ENCODE peak calls at places on chromosomes 11 and 22, in seven cellular contexts. I, Q, U, G, H, Y and A are unnamed samples.

GRCh38 chr11:2377511-2378443 is 667 bp downstream of the CD81 start:
- DNase-seq in H (no peak), I (no peak), G (peak), Q (peak), Y (peak), U (peak), A (no peak)

GRCh38 chr11:61797263-61797944 is 4.7 kb downstream of the FEN1 start:
- DNase-seq in Q (peak), I (peak), U (peak), Y (peak), H (no peak), G (peak), A (peak)

GRCh38 chr22:44451016-44451415 is 47.0 kb downstream of the RTL6 start:
- DNase-seq in H (no peak), G (no peak), I (no peak), Y (no peak), Q (no peak), U (no peak), A (no peak)

GRCh38 chr11:79439893-79440450 is 858 bp downstream of the TENM4 start:
- DNase-seq in U (no peak), I (no peak), G (peak), Y (no peak), H (no peak), Q (peak), A (no peak)

GRCh38 chr22:29069476-29069875 is 3.4 kb upstream of the KREMEN1 start:
- DNase-seq in G (no peak), U (no peak), I (no peak), Q (no peak), Y (no peak), H (no peak), A (no peak)

GRCh38 chr22:24950272-24950902 is 2.1 kb upstream of the KIAA1671 start:
- DNase-seq in G (peak), Q (peak), H (no peak), Y (no peak), U (no peak), I (no peak), A (no peak)

GRCh38 chr22:37146507-37147180 is 3.1 kb downstream of the IL2RB start:
- DNase-seq in Q (no peak), Y (no peak), U (no peak), I (no peak), G (no peak), H (no peak), A (no peak)

GRCh38 chr11:88348870-88349269 is 11.3 kb upstream of the CTSC start:
- DNase-seq in Q (no peak), G (no peak), U (no peak), Y (no peak), I (no peak), H (no peak), A (peak)

GRCh38 chr22:22887621-22888503 is at the start of gene IGLL5:
- DNase-seq in H (no peak), Q (no peak), G (no peak), Y (peak), I (no peak), U (no peak), A (no peak)

GRCh38 chr22:28958611-28959010 is 75.2 kb downstream of the ZNRF3 start:
- DNase-seq in G (no peak), U (no peak), H (no peak), I (no peak), Q (no peak), Y (no peak), A (no peak)

GRCh38 chr11:116467809-116468208 is 305.0 kb downstream of the BUD13 start:
- DNase-seq in U (no peak), G (no peak), Q (no peak), H (no peak), I (no peak), Y (no peak), A (no peak)

GRCh38 chr22:25076281-25076680 is 123.4 kb upstream of the CRYBB3 start:
- DNase-seq in H (no peak), I (no peak), U (no peak), Q (no peak), Y (no peak), G (no peak), A (no peak)

GRCh38 chr11:76605338-76606074 is 65.0 kb downstream of the LRRC32 start:
- DNase-seq in G (no peak), U (no peak), H (no peak), Q (no peak), I (no peak), Y (no peak), A (no peak)

GRCh38 chr22:38202437-38203089 is 769 bp downstream of the MAFF start:
- DNase-seq in I (peak), Y (peak), U (no peak), G (peak), Q (peak), H (no peak), A (peak)

GRCh38 chr22:45671051-45671782 is 417 bp upstream of the ATXN10 start:
- DNase-seq in U (no peak), H (no peak), Y (no peak), G (peak), Q (peak), I (no peak), A (no peak)

GRCh38 chr11:11731311-11732083 is 109.7 kb upstream of the GALNT18 start:
- DNase-seq in U (no peak), G (no peak), I (no peak), Y (no peak), H (peak), Q (no peak), A (peak)

GRCh38 chr22:35977136-35977535 is 51.5 kb downstream of the RBFOX2 start:
- DNase-seq in Q (no peak), Y (no peak), G (no peak), H (no peak), I (no peak), U (no peak), A (peak)

GRCh38 chr11:63737718-63738117 is 30.9 kb downstream of the ZFTA start:
- DNase-seq in H (no peak), I (no peak), Y (no peak), G (no peak), Q (no peak), U (no peak), A (no peak)

GRCh38 chr22:44440224-44441160 is 57.5 kb downstream of the RTL6 start:
- DNase-seq in G (no peak), H (no peak), Y (no peak), Q (no peak), U (no peak), I (no peak), A (no peak)

GRCh38 chr11:12807621-12808020 is 133.4 kb downstream of the TEAD1 start:
- DNase-seq in U (no peak), Y (no peak), H (no peak), I (no peak), Q (no peak), G (no peak), A (no peak)

GRCh38 chr11:45665206-45665932 is at the start of gene CHST1:
- DNase-seq in G (peak), Q (peak), I (no peak), Y (no peak), H (no peak), U (no peak), A (no peak)
- H3K4me3 ChIP-seq in G (peak), Q (peak), I (peak), Y (no peak), H (peak), U (peak), A (peak)

DNA sequence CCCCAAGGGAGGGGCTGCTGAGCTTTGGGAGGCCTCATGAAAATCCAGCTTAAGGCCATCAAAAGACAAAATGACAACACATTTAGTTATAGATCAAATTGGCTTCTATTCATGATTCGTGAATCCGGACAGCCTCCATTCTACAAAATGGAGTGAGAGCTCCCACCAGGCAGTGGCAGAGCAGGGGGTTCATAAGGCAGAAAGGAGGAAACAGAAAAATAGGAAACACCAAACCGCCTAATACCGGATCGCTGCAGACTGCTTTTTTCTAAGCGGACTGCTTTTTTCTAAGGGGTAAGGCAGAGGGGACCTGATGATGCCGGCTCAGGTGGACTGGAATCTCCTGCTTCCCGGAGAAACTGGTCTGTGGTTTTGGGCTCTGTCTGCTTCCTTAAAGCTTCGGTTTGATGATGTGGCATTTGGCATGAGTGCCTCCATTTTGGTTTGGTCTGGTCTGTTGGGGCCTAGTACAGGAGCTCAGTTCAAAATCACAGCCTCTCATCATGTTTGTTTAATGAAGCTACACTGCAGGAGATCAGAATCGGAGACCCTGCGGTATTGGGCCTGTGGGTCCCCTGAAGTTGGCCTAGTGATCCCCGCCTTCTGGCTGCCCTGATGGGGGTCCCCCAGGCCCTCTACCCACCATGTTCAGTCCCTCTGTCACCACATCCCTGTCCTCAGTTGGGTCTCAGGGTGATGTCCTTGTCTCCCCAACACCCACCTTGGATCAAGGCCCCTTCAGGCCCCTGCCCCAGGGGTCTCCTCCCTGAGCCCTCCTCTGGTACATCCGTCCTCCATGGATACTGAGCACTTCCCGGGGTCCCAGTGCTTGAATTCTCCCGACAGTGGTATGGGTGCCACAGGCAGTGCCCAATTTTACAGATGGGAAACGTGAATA is 1.2 kb downstream of the ALDH3B1 start:
- DNase-seq in G (no peak), H (no peak), U (no peak), I (no peak), Q (no peak), Y (no peak), A (no peak)
- H3K27ac ChIP-seq in G (peak), H (peak), U (peak), I (peak), Q (no peak), Y (no peak), A (peak)

DNA sequence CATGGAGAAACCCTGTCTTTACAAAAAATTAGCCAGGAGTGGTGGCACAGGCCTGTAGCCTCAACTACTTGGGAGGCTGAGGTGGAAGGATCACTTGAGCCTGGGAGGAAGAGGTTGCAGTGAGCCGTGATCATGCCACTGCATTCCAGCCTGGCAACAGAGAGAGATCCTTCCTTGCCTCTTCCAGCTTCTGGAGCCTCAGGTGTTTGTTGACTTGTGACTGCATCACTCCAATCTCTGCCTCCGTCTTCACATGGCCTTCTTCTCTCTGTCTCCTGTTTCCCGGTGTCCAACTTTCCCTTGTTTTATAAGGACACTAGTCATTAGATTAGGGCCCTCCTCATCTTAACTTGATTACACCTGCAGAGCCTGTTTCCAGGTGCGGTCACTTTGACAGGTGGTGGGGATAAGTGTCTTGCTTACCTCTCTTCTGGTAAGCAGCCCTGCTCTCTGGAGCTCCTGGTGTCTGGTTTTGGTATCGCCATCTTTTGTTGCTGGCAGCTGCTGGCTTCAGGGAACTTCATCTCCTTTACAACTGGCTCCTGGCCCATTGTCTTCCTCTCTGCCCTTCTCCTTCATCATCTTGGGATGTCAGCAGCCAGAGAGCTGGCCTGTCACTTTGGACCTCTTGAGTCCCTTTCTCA is 8.2 kb upstream of the USP2 start:
- DNase-seq in G (no peak), H (no peak), Y (peak), I (no peak), U (peak), Q (peak), A (no peak)
- TF ChIP-seq CTCF in G (peak), H (no peak), Y (peak), I (no peak), U (no peak), Q (peak), A (peak)

DNA sequence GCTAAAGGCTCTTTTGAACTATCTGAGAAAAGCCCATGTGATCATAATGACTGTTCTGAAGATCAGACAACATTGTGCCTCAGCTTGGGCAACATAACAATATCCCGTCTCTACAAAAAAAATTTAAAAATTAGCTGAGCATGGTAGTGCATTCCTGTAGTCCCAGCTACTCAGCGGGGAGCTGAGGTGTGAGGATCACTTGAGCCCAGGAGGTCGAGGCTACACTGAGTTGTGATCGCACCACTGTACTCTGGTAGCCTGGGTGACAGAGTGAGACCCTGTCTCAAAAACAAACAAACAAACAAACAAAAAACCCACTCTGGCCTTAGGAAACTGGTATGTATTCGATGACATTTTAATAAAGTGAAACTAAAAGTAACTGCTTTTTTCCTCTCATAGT is 1526.8 kb upstream of the TENM4 start:
- DNase-seq in H (no peak), G (no peak), Y (no peak), I (no peak), U (no peak), Q (no peak), A (no peak)
- H3K4me3 ChIP-seq in H (no peak), G (no peak), Y (no peak), I (no peak), U (no peak), Q (no peak), A (no peak)

GRCh38 chr11:75333807-75334140 is 17.7 kb downstream of the ARRB1 start:
- DNase-seq in H (no peak), Y (no peak), I (no peak), Q (no peak), U (no peak), G (no peak), A (no peak)
- H3K27ac ChIP-seq in H (no peak), Y (no peak), I (no peak), Q (no peak), U (peak), G (no peak), A (no peak)

GRCh38 chr22:18091478-18091877 is 13.7 kb downstream of the PEX26 start:
- DNase-seq in U (no peak), Y (no peak), H (no peak), Q (no peak), I (no peak), G (no peak), A (no peak)
- TF ChIP-seq CTCF in U (no peak), Y (no peak), H (no peak), Q (no peak), I (no peak), G (no peak), A (no peak)